ENCODE peak calls at places on chromosomes 11 and 22, in five cellular contexts. E, B, H, C and O are unnamed samples.

GRCh38 chr22:25970348-25970995 is 198.8 kb upstream of the SEZ6L start:
- DNase-seq in E (no peak), B (no peak), H (no peak), C (no peak), O (no peak)

GRCh38 chr11:17653606-17654005 is 65.8 kb upstream of the MYOD1 start:
- DNase-seq in E (no peak), B (no peak), H (no peak), C (no peak), O (no peak)

GRCh38 chr22:38304526-38304925 is 12.7 kb downstream of the CSNK1E start:
- DNase-seq in E (no peak), B (no peak), H (no peak), C (no peak), O (no peak)

GRCh38 chr22:30697975-30698374 is 3.3 kb downstream of the OSBP2 start:
- DNase-seq in E (no peak), B (no peak), H (no peak), C (no peak), O (no peak)

GRCh38 chr11:117232911-117233409 is 489 bp downstream of the RNF214 start:
- DNase-seq in E (no peak), B (peak; percentile 64), H (no peak), C (no peak), O (no peak)

GRCh38 chr11:67466962-67467771 is 1.9 kb downstream of the TMEM134 start:
- DNase-seq in E (no peak), B (no peak), H (no peak), C (no peak), O (no peak)

GRCh38 chr22:19691721-19692341 is 22.5 kb upstream of the SEPTIN5 start:
- DNase-seq in E (no peak), B (no peak), H (peak; percentile 61), C (no peak), O (no peak)

GRCh38 chr11:122741613-122742012 is 86.1 kb downstream of the UBASH3B start:
- DNase-seq in E (no peak), B (no peak), H (peak; percentile 68), C (no peak), O (no peak)

GRCh38 chr11:79098096-79098495 is 342.7 kb downstream of the TENM4 start:
- DNase-seq in E (no peak), B (no peak), H (no peak), C (no peak), O (no peak)

GRCh38 chr22:48745842-48746788 is 1081.6 kb downstream of the BRD1 start:
- DNase-seq in E (no peak), B (no peak), H (no peak), C (no peak), O (no peak)